ENCODE peak calls at places on chromosomes 11 and 22, in ten cellular contexts. F, A, H, N, O, I, X, J, E and S are unnamed samples.

GRCh38 chr11:113475160-113475761 is at the start of gene DRD2:
- DNase-seq in X (no peak), E (no peak), A (no peak), O (peak), H (no peak), J (no peak), I (no peak), N (no peak), F (no peak), S (no peak)

GRCh38 chr11:130774703-130775102 is 141.6 kb downstream of the SNX19 start:
- DNase-seq in J (no peak), N (no peak), H (no peak), X (peak), E (no peak), A (no peak), I (no peak), O (no peak), F (no peak), S (no peak)

GRCh38 chr11:131807876-131808275 is 437.5 kb downstream of the NTM start:
- DNase-seq in N (no peak), X (no peak), H (no peak), I (no peak), O (peak), F (no peak), A (no peak), E (no peak), J (no peak), S (no peak)

GRCh38 chr11:105399505-105399904 is 210.4 kb upstream of the GRIA4 start:
- DNase-seq in J (no peak), O (no peak), N (no peak), X (no peak), H (no peak), F (no peak), E (no peak), I (no peak), A (no peak), S (no peak)

GRCh38 chr11:40204228-40204627 is 1255.2 kb downstream of the LRRC4C start:
- DNase-seq in H (no peak), N (no peak), X (no peak), J (no peak), E (no peak), F (no peak), A (no peak), O (no peak), I (no peak), S (no peak)

GRCh38 chr11:112273066-112273465 is 12.4 kb upstream of the PLET1 start:
- DNase-seq in I (no peak), N (no peak), H (no peak), J (no peak), E (no peak), F (no peak), X (no peak), O (no peak), A (no peak), S (no peak)

GRCh38 chr22:34429314-34429713 is 509.0 kb upstream of the LARGE1 start:
- DNase-seq in F (no peak), J (no peak), X (no peak), A (no peak), N (no peak), H (no peak), I (no peak), E (no peak), O (peak), S (no peak)

GRCh38 chr11:10918275-10918674 is 60.4 kb upstream of the ZBED5 start:
- DNase-seq in A (no peak), H (no peak), O (no peak), J (no peak), F (no peak), N (no peak), I (no peak), X (no peak), E (no peak), S (no peak)

GRCh38 chr22:46455453-46455852 is 82.0 kb downstream of the CELSR1 start:
- DNase-seq in E (no peak), A (no peak), F (no peak), J (no peak), H (no peak), X (no peak), O (no peak), I (no peak), N (no peak), S (no peak)

GRCh38 chr22:17786435-17787158 is 12.3 kb upstream of the BID start:
- DNase-seq in J (no peak), O (peak), E (no peak), I (peak), N (no peak), A (no peak), X (no peak), H (peak), F (no peak), S (no peak)

GRCh38 chr11:63802637-63803414 is 10.4 kb upstream of the SPINDOC start:
- DNase-seq in F (peak), X (no peak), E (no peak), A (no peak), O (peak), J (peak), N (peak), H (no peak), I (no peak), S (no peak)

GRCh38 chr22:21032037-21032842 is at the start of gene SLC7A4:
- DNase-seq in O (no peak), E (no peak), F (no peak), I (no peak), H (no peak), A (no peak), N (no peak), J (no peak), X (no peak), S (no peak)

GRCh38 chr11:20259506-20259905 is 99.2 kb upstream of the DBX1 start:
- DNase-seq in X (no peak), J (no peak), F (no peak), N (no peak), E (no peak), O (peak), A (no peak), I (no peak), H (no peak), S (no peak)

GRCh38 chr11:28303477-28304191 is 195.4 kb downstream of the METTL15 start:
- DNase-seq in J (no peak), F (no peak), I (no peak), O (no peak), X (no peak), N (no peak), A (no peak), E (no peak), H (no peak), S (no peak)

GRCh38 chr11:57484141-57484710 is 23.9 kb downstream of the RTN4RL2 start:
- DNase-seq in A (no peak), J (no peak), E (no peak), H (peak), O (no peak), F (no peak), I (no peak), N (no peak), X (no peak), S (no peak)

GRCh38 chr22:44225091-44225689 is 44.5 kb downstream of the PARVG start:
- DNase-seq in X (no peak), N (no peak), O (no peak), I (no peak), F (no peak), E (no peak), J (no peak), H (no peak), A (peak), S (no peak)

GRCh38 chr11:130103296-130103814 is 33.7 kb downstream of the APLP2 start:
- DNase-seq in F (peak), J (peak), N (no peak), H (no peak), X (no peak), E (no peak), A (no peak), I (no peak), O (peak), S (peak)

GRCh38 chr11:95147364-95147905 is 57.8 kb downstream of the ENDOD1 start:
- DNase-seq in F (peak), N (peak), J (peak), O (peak), A (no peak), X (peak), E (no peak), H (no peak), I (no peak), S (no peak)

GRCh38 chr11:109320595-109320994 is 101.4 kb upstream of the C11orf87 start:
- DNase-seq in X (no peak), E (no peak), O (peak), N (no peak), J (peak), H (no peak), I (no peak), F (peak), A (no peak), S (no peak)

GRCh38 chr22:22810018-22810427 is 77.6 kb upstream of the IGLL5 start:
- DNase-seq in J (no peak), X (peak), E (no peak), A (peak), H (no peak), N (peak), I (peak), F (no peak), O (no peak), S (no peak)

GRCh38 chr11:100328626-100329340 is 358.3 kb upstream of the ARHGAP42 start:
- DNase-seq in N (no peak), X (no peak), A (no peak), E (no peak), O (peak), H (no peak), F (no peak), I (no peak), J (no peak), S (no peak)

DNA sequence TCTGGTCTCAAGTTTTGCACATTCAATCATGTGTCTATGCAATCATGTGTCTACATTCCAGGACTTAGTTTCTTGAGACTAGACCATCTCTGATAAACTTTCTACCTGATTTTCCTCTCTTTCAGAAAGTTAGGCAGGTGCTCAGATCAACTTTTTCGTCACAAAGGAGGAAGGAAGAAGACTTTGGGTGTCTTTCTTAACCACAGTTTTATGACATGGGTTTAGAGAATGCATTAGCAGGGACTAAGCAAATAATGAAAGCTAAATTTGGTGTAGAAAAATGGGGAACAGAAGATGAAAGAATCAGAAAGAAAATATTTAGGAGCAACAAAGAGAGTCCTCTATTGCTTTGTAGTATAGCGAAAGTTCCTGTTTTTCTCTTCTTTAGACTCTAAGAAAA is 7.7 kb upstream of the GLYATL1B start:
- DNase-seq in X (no peak), I (no peak), E (no peak), O (no peak), A (no peak), J (no peak), N (no peak), F (no peak), H (no peak), S (no peak)
- TF ChIP-seq CTCF in X (no peak), I (no peak), E (no peak), O (no peak), A (no peak), J (no peak), N (no peak), F (no peak), H (no peak), S (no peak)

DNA sequence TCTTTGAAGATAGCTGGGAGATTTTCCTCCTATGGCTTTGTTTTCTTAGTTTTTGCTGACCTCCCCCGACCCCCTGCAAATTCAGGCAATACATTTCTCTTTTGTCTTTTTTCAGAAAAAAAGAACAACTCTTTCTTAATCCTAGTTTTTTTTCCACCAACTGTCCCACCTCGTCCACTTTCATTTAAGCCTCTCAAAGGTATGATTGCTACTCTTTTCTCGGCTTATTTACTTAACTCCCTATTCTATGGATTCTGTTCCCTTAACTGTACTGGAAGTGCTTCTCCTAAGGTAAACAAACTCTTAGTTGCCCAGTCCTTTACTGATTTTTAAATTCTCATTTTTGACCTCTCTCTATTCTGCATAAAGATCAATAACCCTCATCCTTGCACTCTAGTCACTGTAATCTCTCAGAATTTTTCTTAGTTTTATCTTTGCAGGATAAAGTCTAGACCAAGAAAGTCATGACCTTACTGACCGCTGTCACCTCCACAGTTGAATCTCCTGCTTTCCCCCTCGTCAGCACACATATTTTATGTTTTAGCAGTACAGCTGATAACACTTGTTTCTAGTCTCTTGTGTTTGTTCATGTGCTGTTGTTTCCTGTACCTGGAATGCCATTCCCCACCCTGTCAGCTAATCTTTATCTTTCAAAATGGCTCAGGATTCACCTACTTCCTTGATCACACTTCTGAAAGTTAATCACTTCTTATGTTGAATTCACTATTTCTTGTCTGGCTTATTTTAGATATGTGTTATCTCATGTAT is 14.9 kb downstream of the TBCEL start:
- DNase-seq in O (no peak), N (no peak), E (no peak), F (no peak), J (no peak), H (no peak), X (no peak), A (no peak), I (no peak), S (no peak)
- TF ChIP-seq CTCF in O (no peak), N (no peak), E (no peak), F (no peak), J (no peak), H (no peak), X (no peak), A (no peak), I (no peak), S (no peak)

GRCh38 chr11:59201376-59201775 is 11.4 kb downstream of the MPEG1 start:
- DNase-seq in N (no peak), E (no peak), F (no peak), J (no peak), X (no peak), H (no peak), A (no peak), O (no peak), I (no peak), S (no peak)
- TF ChIP-seq CTCF in N (peak), E (no peak), F (peak), J (no peak), X (peak), H (peak), A (no peak), O (peak), I (peak), S (peak)

GRCh38 chr11:6234314-6235031 is at the start of gene FHIP1B:
- DNase-seq in E (peak), I (peak), J (peak), H (peak), F (peak), N (peak), A (peak), O (peak), X (peak), S (peak)
- TF ChIP-seq CTCF in E (no peak), I (peak), J (no peak), H (no peak), F (no peak), N (no peak), A (no peak), O (no peak), X (peak), S (no peak)